ENCODE peak calls at places on chromosomes 16 and 17, in ten cellular contexts. One of them, this sample, is unnamed.

GRCh38 chr17:45144199-45145034 is 3.9 kb upstream of the HEXIM1 start:
- DNase-seq in NCI-H1048: no peak
- DNase-seq in amniotic stem cell: no peak
- DNase-seq in stimulated activated CD8-positive, alpha-beta memory T cell treated with anti-CD3 and anti-CD28 coated beads, Interleukin-12 subunit alpha, Interleukin-12 subunit beta, amount 100 ng/mL, for 1 hour: no peak
- DNase-seq in HEK293T: no peak
- DNase-seq in HTR-8/SVneo: no peak
- DNase-seq in stimulated activated naive B cell treated with anti-CD40 and anti-IgM and Interleukin-4, amounts not matched to agents 10 μg/mL and 1 μg/mL and 100 μg/mL, for 72 hours: no peak
- DNase-seq in Right ventricle myocardium superior: peak; percentile 81
- DNase-seq in glutamatergic neuron: peak; percentile 31
- DNase-seq in activated CD8-positive, alpha-beta memory T cell treated with anti-CD3 and anti-CD28 coated beads for 48 hours: no peak
- DNase-seq in this sample: no peak

GRCh38 chr16:85879975-85880831 is 18.8 kb upstream of the IRF8 start:
- DNase-seq in NCI-H1048: no peak
- DNase-seq in amniotic stem cell: no peak
- DNase-seq in stimulated activated CD8-positive, alpha-beta memory T cell treated with anti-CD3 and anti-CD28 coated beads, Interleukin-12 subunit alpha, Interleukin-12 subunit beta, amount 100 ng/mL, for 1 hour: no peak
- DNase-seq in HEK293T: no peak
- DNase-seq in HTR-8/SVneo: no peak
- DNase-seq in stimulated activated naive B cell treated with anti-CD40 and anti-IgM and Interleukin-4, amounts not matched to agents 10 μg/mL and 1 μg/mL and 100 μg/mL, for 72 hours: no peak
- DNase-seq in Right ventricle myocardium superior: no peak
- DNase-seq in glutamatergic neuron: no peak
- DNase-seq in activated CD8-positive, alpha-beta memory T cell treated with anti-CD3 and anti-CD28 coated beads for 48 hours: no peak
- DNase-seq in this sample: no peak

GRCh38 chr17:49832840-49833599 is 14.8 kb downstream of the TAC4 start:
- DNase-seq in NCI-H1048: no peak
- DNase-seq in amniotic stem cell: no peak
- DNase-seq in stimulated activated CD8-positive, alpha-beta memory T cell treated with anti-CD3 and anti-CD28 coated beads, Interleukin-12 subunit alpha, Interleukin-12 subunit beta, amount 100 ng/mL, for 1 hour: no peak
- DNase-seq in HEK293T: no peak
- DNase-seq in HTR-8/SVneo: no peak
- DNase-seq in stimulated activated naive B cell treated with anti-CD40 and anti-IgM and Interleukin-4, amounts not matched to agents 10 μg/mL and 1 μg/mL and 100 μg/mL, for 72 hours: no peak
- DNase-seq in Right ventricle myocardium superior: no peak
- DNase-seq in glutamatergic neuron: no peak
- DNase-seq in activated CD8-positive, alpha-beta memory T cell treated with anti-CD3 and anti-CD28 coated beads for 48 hours: no peak
- DNase-seq in this sample: no peak

GRCh38 chr16:4387769-4388168 is 16.1 kb downstream of the VASN start:
- DNase-seq in NCI-H1048: no peak
- DNase-seq in amniotic stem cell: no peak
- DNase-seq in stimulated activated CD8-positive, alpha-beta memory T cell treated with anti-CD3 and anti-CD28 coated beads, Interleukin-12 subunit alpha, Interleukin-12 subunit beta, amount 100 ng/mL, for 1 hour: no peak
- DNase-seq in HEK293T: no peak
- DNase-seq in HTR-8/SVneo: no peak
- DNase-seq in stimulated activated naive B cell treated with anti-CD40 and anti-IgM and Interleukin-4, amounts not matched to agents 10 μg/mL and 1 μg/mL and 100 μg/mL, for 72 hours: no peak
- DNase-seq in Right ventricle myocardium superior: no peak
- DNase-seq in glutamatergic neuron: no peak
- DNase-seq in activated CD8-positive, alpha-beta memory T cell treated with anti-CD3 and anti-CD28 coated beads for 48 hours: no peak
- DNase-seq in this sample: no peak

GRCh38 chr17:4968916-4969550 is 1.4 kb upstream of the SPAG7 start:
- DNase-seq in NCI-H1048: no peak
- DNase-seq in amniotic stem cell: peak; percentile 91
- DNase-seq in stimulated activated CD8-positive, alpha-beta memory T cell treated with anti-CD3 and anti-CD28 coated beads, Interleukin-12 subunit alpha, Interleukin-12 subunit beta, amount 100 ng/mL, for 1 hour: no peak
- DNase-seq in HEK293T: no peak
- DNase-seq in HTR-8/SVneo: no peak
- DNase-seq in stimulated activated naive B cell treated with anti-CD40 and anti-IgM and Interleukin-4, amounts not matched to agents 10 μg/mL and 1 μg/mL and 100 μg/mL, for 72 hours: no peak
- DNase-seq in Right ventricle myocardium superior: no peak
- DNase-seq in glutamatergic neuron: no peak
- DNase-seq in activated CD8-positive, alpha-beta memory T cell treated with anti-CD3 and anti-CD28 coated beads for 48 hours: peak; percentile 40
- DNase-seq in this sample: no peak

GRCh38 chr16:3131755-3132377 is 3.0 kb upstream of the ZNF213 start:
- DNase-seq in NCI-H1048: no peak
- DNase-seq in amniotic stem cell: peak; percentile 4
- DNase-seq in stimulated activated CD8-positive, alpha-beta memory T cell treated with anti-CD3 and anti-CD28 coated beads, Interleukin-12 subunit alpha, Interleukin-12 subunit beta, amount 100 ng/mL, for 1 hour: no peak
- DNase-seq in HEK293T: peak; percentile 56
- DNase-seq in HTR-8/SVneo: no peak
- DNase-seq in stimulated activated naive B cell treated with anti-CD40 and anti-IgM and Interleukin-4, amounts not matched to agents 10 μg/mL and 1 μg/mL and 100 μg/mL, for 72 hours: no peak
- DNase-seq in Right ventricle myocardium superior: peak; percentile 50
- DNase-seq in glutamatergic neuron: peak; percentile 82
- DNase-seq in activated CD8-positive, alpha-beta memory T cell treated with anti-CD3 and anti-CD28 coated beads for 48 hours: no peak
- DNase-seq in this sample: peak; percentile 59

GRCh38 chr17:40399185-40399584 is 18.5 kb downstream of the TOP2A start:
- DNase-seq in NCI-H1048: no peak
- DNase-seq in amniotic stem cell: peak; percentile 59
- DNase-seq in stimulated activated CD8-positive, alpha-beta memory T cell treated with anti-CD3 and anti-CD28 coated beads, Interleukin-12 subunit alpha, Interleukin-12 subunit beta, amount 100 ng/mL, for 1 hour: no peak
- DNase-seq in HEK293T: peak; percentile 9
- DNase-seq in HTR-8/SVneo: peak; percentile 43
- DNase-seq in stimulated activated naive B cell treated with anti-CD40 and anti-IgM and Interleukin-4, amounts not matched to agents 10 μg/mL and 1 μg/mL and 100 μg/mL, for 72 hours: no peak
- DNase-seq in Right ventricle myocardium superior: no peak
- DNase-seq in glutamatergic neuron: no peak
- DNase-seq in activated CD8-positive, alpha-beta memory T cell treated with anti-CD3 and anti-CD28 coated beads for 48 hours: no peak
- DNase-seq in this sample: peak; percentile 64

GRCh38 chr16:77898671-77899211 is 110.4 kb downstream of the VAT1L start:
- DNase-seq in NCI-H1048: no peak
- DNase-seq in amniotic stem cell: no peak
- DNase-seq in stimulated activated CD8-positive, alpha-beta memory T cell treated with anti-CD3 and anti-CD28 coated beads, Interleukin-12 subunit alpha, Interleukin-12 subunit beta, amount 100 ng/mL, for 1 hour: no peak
- DNase-seq in HEK293T: no peak
- DNase-seq in HTR-8/SVneo: no peak
- DNase-seq in stimulated activated naive B cell treated with anti-CD40 and anti-IgM and Interleukin-4, amounts not matched to agents 10 μg/mL and 1 μg/mL and 100 μg/mL, for 72 hours: no peak
- DNase-seq in Right ventricle myocardium superior: no peak
- DNase-seq in glutamatergic neuron: no peak
- DNase-seq in activated CD8-positive, alpha-beta memory T cell treated with anti-CD3 and anti-CD28 coated beads for 48 hours: no peak
- DNase-seq in this sample: no peak

GRCh38 chr17:14089179-14089578 is 19.9 kb downstream of the COX10 start:
- DNase-seq in NCI-H1048: no peak
- DNase-seq in amniotic stem cell: no peak
- DNase-seq in stimulated activated CD8-positive, alpha-beta memory T cell treated with anti-CD3 and anti-CD28 coated beads, Interleukin-12 subunit alpha, Interleukin-12 subunit beta, amount 100 ng/mL, for 1 hour: no peak
- DNase-seq in HEK293T: no peak
- DNase-seq in HTR-8/SVneo: no peak
- DNase-seq in stimulated activated naive B cell treated with anti-CD40 and anti-IgM and Interleukin-4, amounts not matched to agents 10 μg/mL and 1 μg/mL and 100 μg/mL, for 72 hours: no peak
- DNase-seq in Right ventricle myocardium superior: no peak
- DNase-seq in glutamatergic neuron: no peak
- DNase-seq in activated CD8-positive, alpha-beta memory T cell treated with anti-CD3 and anti-CD28 coated beads for 48 hours: no peak
- DNase-seq in this sample: no peak

GRCh38 chr16:11253009-11253994 is 2.7 kb downstream of the SOCS1 start:
- DNase-seq in NCI-H1048: no peak
- DNase-seq in amniotic stem cell: no peak
- DNase-seq in stimulated activated CD8-positive, alpha-beta memory T cell treated with anti-CD3 and anti-CD28 coated beads, Interleukin-12 subunit alpha, Interleukin-12 subunit beta, amount 100 ng/mL, for 1 hour: no peak
- DNase-seq in HEK293T: no peak
- DNase-seq in HTR-8/SVneo: no peak
- DNase-seq in stimulated activated naive B cell treated with anti-CD40 and anti-IgM and Interleukin-4, amounts not matched to agents 10 μg/mL and 1 μg/mL and 100 μg/mL, for 72 hours: no peak
- DNase-seq in Right ventricle myocardium superior: no peak
- DNase-seq in glutamatergic neuron: no peak
- DNase-seq in activated CD8-positive, alpha-beta memory T cell treated with anti-CD3 and anti-CD28 coated beads for 48 hours: peak; percentile 39
- DNase-seq in this sample: no peak

GRCh38 chr17:77644181-77644972 is 314.1 kb upstream of the TNRC6C start:
- DNase-seq in NCI-H1048: no peak
- DNase-seq in amniotic stem cell: no peak
- DNase-seq in stimulated activated CD8-positive, alpha-beta memory T cell treated with anti-CD3 and anti-CD28 coated beads, Interleukin-12 subunit alpha, Interleukin-12 subunit beta, amount 100 ng/mL, for 1 hour: no peak
- DNase-seq in HEK293T: no peak
- DNase-seq in HTR-8/SVneo: no peak
- DNase-seq in stimulated activated naive B cell treated with anti-CD40 and anti-IgM and Interleukin-4, amounts not matched to agents 10 μg/mL and 1 μg/mL and 100 μg/mL, for 72 hours: no peak
- DNase-seq in Right ventricle myocardium superior: no peak
- DNase-seq in glutamatergic neuron: no peak
- DNase-seq in activated CD8-positive, alpha-beta memory T cell treated with anti-CD3 and anti-CD28 coated beads for 48 hours: no peak
- DNase-seq in this sample: no peak

GRCh38 chr17:3744032-3744431 is 20.3 kb downstream of the HASPIN start:
- DNase-seq in NCI-H1048: no peak
- DNase-seq in amniotic stem cell: no peak
- DNase-seq in stimulated activated CD8-positive, alpha-beta memory T cell treated with anti-CD3 and anti-CD28 coated beads, Interleukin-12 subunit alpha, Interleukin-12 subunit beta, amount 100 ng/mL, for 1 hour: no peak
- DNase-seq in HEK293T: no peak
- DNase-seq in HTR-8/SVneo: no peak
- DNase-seq in stimulated activated naive B cell treated with anti-CD40 and anti-IgM and Interleukin-4, amounts not matched to agents 10 μg/mL and 1 μg/mL and 100 μg/mL, for 72 hours: no peak
- DNase-seq in Right ventricle myocardium superior: no peak
- DNase-seq in glutamatergic neuron: no peak
- DNase-seq in activated CD8-positive, alpha-beta memory T cell treated with anti-CD3 and anti-CD28 coated beads for 48 hours: no peak
- DNase-seq in this sample: no peak

GRCh38 chr16:75555213-75555706 is 792 bp downstream of the TMEM231 start:
- DNase-seq in NCI-H1048: peak; percentile 25
- DNase-seq in amniotic stem cell: peak; percentile 88
- DNase-seq in stimulated activated CD8-positive, alpha-beta memory T cell treated with anti-CD3 and anti-CD28 coated beads, Interleukin-12 subunit alpha, Interleukin-12 subunit beta, amount 100 ng/mL, for 1 hour: no peak
- DNase-seq in HEK293T: peak; percentile 87
- DNase-seq in HTR-8/SVneo: peak; percentile 96
- DNase-seq in stimulated activated naive B cell treated with anti-CD40 and anti-IgM and Interleukin-4, amounts not matched to agents 10 μg/mL and 1 μg/mL and 100 μg/mL, for 72 hours: peak; percentile 44
- DNase-seq in Right ventricle myocardium superior: peak; percentile 86
- DNase-seq in glutamatergic neuron: peak; percentile 89
- DNase-seq in activated CD8-positive, alpha-beta memory T cell treated with anti-CD3 and anti-CD28 coated beads for 48 hours: no peak
- DNase-seq in this sample: peak; percentile 92

GRCh38 chr17:15341385-15341849 is at the start of gene TEKT3:
- DNase-seq in NCI-H1048: peak; percentile 48
- DNase-seq in amniotic stem cell: no peak
- DNase-seq in stimulated activated CD8-positive, alpha-beta memory T cell treated with anti-CD3 and anti-CD28 coated beads, Interleukin-12 subunit alpha, Interleukin-12 subunit beta, amount 100 ng/mL, for 1 hour: no peak
- DNase-seq in HEK293T: peak; percentile 72
- DNase-seq in HTR-8/SVneo: peak; percentile 93
- DNase-seq in stimulated activated naive B cell treated with anti-CD40 and anti-IgM and Interleukin-4, amounts not matched to agents 10 μg/mL and 1 μg/mL and 100 μg/mL, for 72 hours: no peak
- DNase-seq in Right ventricle myocardium superior: peak; percentile 94
- DNase-seq in glutamatergic neuron: peak; percentile 91
- DNase-seq in activated CD8-positive, alpha-beta memory T cell treated with anti-CD3 and anti-CD28 coated beads for 48 hours: no peak
- DNase-seq in this sample: peak; percentile 61

GRCh38 chr16:88378401-88378800 is 4.4 kb upstream of the ZNF469 start:
- DNase-seq in NCI-H1048: no peak
- DNase-seq in amniotic stem cell: no peak
- DNase-seq in stimulated activated CD8-positive, alpha-beta memory T cell treated with anti-CD3 and anti-CD28 coated beads, Interleukin-12 subunit alpha, Interleukin-12 subunit beta, amount 100 ng/mL, for 1 hour: no peak
- DNase-seq in HEK293T: no peak
- DNase-seq in HTR-8/SVneo: no peak
- DNase-seq in stimulated activated naive B cell treated with anti-CD40 and anti-IgM and Interleukin-4, amounts not matched to agents 10 μg/mL and 1 μg/mL and 100 μg/mL, for 72 hours: no peak
- DNase-seq in Right ventricle myocardium superior: no peak
- DNase-seq in glutamatergic neuron: peak; percentile 13
- DNase-seq in activated CD8-positive, alpha-beta memory T cell treated with anti-CD3 and anti-CD28 coated beads for 48 hours: no peak
- DNase-seq in this sample: no peak

This sample was measured in SK-N-DZ.